ENCODE peak calls at places on chromosomes 6 and 20, in five cellular contexts. D is RWPE1; Q is stimulated activated CD4-positive, alpha-beta T cell treated with anti-CD3 and anti-CD28 coated beads, Interleukin-12 subunit alpha, Interleukin-12 subunit beta, amount 100 ng/mL, for 4 hours; R is pancreas; N is OCI-LY7. P is an unnamed sample.

GRCh38 chr20:54208492-54209044 is 681 bp downstream of the PFDN4 start:
- DNase-seq in D (peak), Q (no peak), R (no peak), N (peak), P (peak)

GRCh38 chr6:69871107-69871506 is 4.8 kb downstream of the COL19A1 start:
- DNase-seq in D (no peak), Q (no peak), R (no peak), N (no peak), P (no peak)

GRCh38 chr6:62285612-62286469 is at the start of gene KHDRBS2:
- DNase-seq in D (peak), Q (no peak), R (peak), N (peak), P (no peak)

GRCh38 chr6:166772518-166772917 is 145.5 kb upstream of the RPS6KA2 start:
- DNase-seq in D (peak), Q (no peak), R (no peak), N (no peak), P (no peak)

GRCh38 chr6:28252507-28252975 is 472 bp upstream of the ZKSCAN4 start:
- DNase-seq in D (no peak), Q (no peak), R (no peak), N (peak), P (no peak)

GRCh38 chr6:35312763-35313125 is 15.1 kb downstream of the DEF6 start:
- DNase-seq in D (no peak), Q (no peak), R (no peak), N (no peak), P (no peak)

GRCh38 chr6:116419069-116419468 is 42.1 kb upstream of the CALHM6 start:
- DNase-seq in D (peak), Q (no peak), R (no peak), N (no peak), P (no peak)

GRCh38 chr6:31356216-31356945 is 598 bp downstream of the HLA-B start:
- DNase-seq in D (no peak), Q (peak), R (peak), N (peak), P (no peak)

GRCh38 chr20:3738109-3739053 is 5.9 kb downstream of the HSPA12B start:
- DNase-seq in D (no peak), Q (no peak), R (no peak), N (no peak), P (no peak)

GRCh38 chr20:51363378-51363777 is 179.1 kb downstream of the NFATC2 start:
- DNase-seq in D (no peak), Q (no peak), R (no peak), N (no peak), P (no peak)

GRCh38 chr6:30687659-30688431 is 1.4 kb upstream of the PPP1R18 start:
- DNase-seq in D (no peak), Q (no peak), R (peak), N (peak), P (no peak)

GRCh38 chr20:25480156-25480555 is 72.7 kb downstream of the GINS1 start:
- DNase-seq in D (no peak), Q (no peak), R (no peak), N (no peak), P (no peak)

GRCh38 chr20:5745416-5745968 is 4.7 kb upstream of the SHLD1 start:
- DNase-seq in D (no peak), Q (no peak), R (no peak), N (no peak), P (no peak)

GRCh38 chr20:9147553-9148024 is 78.7 kb downstream of the PLCB4 start:
- DNase-seq in D (no peak), Q (no peak), R (no peak), N (no peak), P (no peak)

GRCh38 chr6:50905297-50905696 is 86.6 kb downstream of the TFAP2B start:
- DNase-seq in D (peak), Q (no peak), R (no peak), N (no peak), P (peak)